ENCODE peak calls at places on chromosomes 13 and 19, in five cellular contexts. Y is tibial nerve, D is fibroblast of lung, H is IMR-90, N is colonic mucosa. O is an unnamed sample.

GRCh38 chr19:33332248-33332647 is 29.9 kb upstream of the CEBPA start:
- DNase-seq in Y (no peak), N (no peak), D (no peak), H (no peak), O (no peak)

GRCh38 chr19:7921302-7921954 is 1.3 kb downstream of the SNAPC2 start:
- DNase-seq in D (no peak), N (no peak), H (no peak), Y (no peak), O (no peak)

GRCh38 chr13:28576037-28576436 is 81.1 kb upstream of the FLT1 start:
- DNase-seq in N (no peak), H (no peak), D (no peak), Y (no peak), O (no peak)

GRCh38 chr13:107157272-107157671 is 589.3 kb upstream of the ARGLU1 start:
- DNase-seq in N (no peak), Y (no peak), H (peak; percentile 1), D (peak; percentile 54), O (peak; percentile 46)

GRCh38 chr13:98033277-98034247 is 80.1 kb downstream of the IPO5 start:
- DNase-seq in H (peak; percentile 44), D (peak; percentile 61), Y (no peak), N (no peak), O (peak; percentile 66)

GRCh38 chr13:114111577-114111976 is 20.8 kb downstream of the RASA3 start:
- DNase-seq in N (no peak), Y (peak; percentile 8), D (peak; percentile 91), H (peak; percentile 97), O (peak; percentile 58)

GRCh38 chr13:32881074-32881791 is 135.0 kb upstream of the KL start:
- DNase-seq in H (peak; percentile 82), D (peak; percentile 77), Y (no peak), N (no peak), O (peak; percentile 88)

GRCh38 chr13:29948246-29948645 is 97.8 kb upstream of the UBL3 start:
- DNase-seq in H (peak; percentile 87), D (peak; percentile 11), N (no peak), Y (no peak), O (peak; percentile 12)

GRCh38 chr19:19026299-19026971 is 6.9 kb downstream of the SUGP2 start:
- DNase-seq in Y (no peak), D (no peak), H (no peak), N (no peak), O (peak; percentile 33)

GRCh38 chr19:45578861-45579260 is 5.7 kb downstream of the OPA3 start:
- DNase-seq in H (no peak), Y (no peak), D (no peak), N (no peak), O (no peak)

GRCh38 chr19:1936430-1936829 is 4.5 kb upstream of the CSNK1G2 start:
- DNase-seq in Y (no peak), D (no peak), H (no peak), N (no peak), O (no peak)

GRCh38 chr13:40682449-40683240 is 16.2 kb upstream of the FOXO1 start:
- DNase-seq in N (no peak), Y (no peak), D (peak; percentile 62), H (peak; percentile 35), O (peak; percentile 49)

GRCh38 chr19:55493650-55494171 is 5.5 kb downstream of the SSC5D start:
- DNase-seq in Y (no peak), D (no peak), N (no peak), H (no peak), O (peak; percentile 79)

GRCh38 chr19:9883231-9883758 is 48.2 kb downstream of the PIN1 start:
- DNase-seq in N (no peak), D (no peak), H (no peak), Y (no peak), O (no peak)

GRCh38 chr19:34135033-34135370 is 37.3 kb upstream of the LSM14A start:
- DNase-seq in H (no peak), Y (no peak), N (no peak), D (no peak), O (no peak)

GRCh38 chr13:114101325-114101821 is 31.1 kb downstream of the RASA3 start:
- DNase-seq in D (peak; percentile 39), H (no peak), Y (peak; percentile 19), N (no peak), O (no peak)

GRCh38 chr13:93249259-93249917 is 22.8 kb downstream of the GPC6 start:
- DNase-seq in D (peak; percentile 91), N (no peak), H (peak; percentile 95), Y (no peak), O (peak; percentile 93)

GRCh38 chr19:5818594-5818993 is 13.7 kb downstream of the NRTN start:
- DNase-seq in Y (no peak), D (no peak), N (no peak), H (no peak), O (no peak)

GRCh38 chr19:10998045-10998533 is 37.3 kb downstream of the SMARCA4 start:
- DNase-seq in D (peak; percentile 55), H (peak; percentile 29), Y (peak; percentile 19), N (peak; percentile 40), O (peak; percentile 81)

GRCh38 chr13:108679989-108680388 is 50.6 kb downstream of the MYO16 start:
- DNase-seq in Y (no peak), N (no peak), H (no peak), D (no peak), O (no peak)

GRCh38 chr13:40115456-40115855 is 460.0 kb downstream of the COG6 start:
- DNase-seq in D (no peak), N (no peak), Y (no peak), H (no peak), O (no peak)

GRCh38 chr13:73110814-73111213 is 52.0 kb downstream of the KLF5 start:
- DNase-seq in Y (no peak), D (no peak), H (no peak), N (no peak), O (no peak)

GRCh38 chr13:114261328-114261965 is 20.0 kb upstream of the UPF3A start:
- DNase-seq in D (no peak), H (no peak), Y (no peak), N (no peak), O (no peak)

GRCh38 chr13:112738606-112739005 is 48.8 kb downstream of the ATP11A start:
- DNase-seq in H (no peak), N (no peak), D (no peak), Y (no peak), O (no peak)

GRCh38 chr19:18479964-18480723 is 41.7 kb downstream of the ELL start:
- DNase-seq in H (peak; percentile 64), N (peak; percentile 49), D (peak; percentile 62), Y (peak; percentile 72), O (peak; percentile 71)

GRCh38 chr19:6273701-6274601 is 5.8 kb downstream of the MLLT1 start:
- DNase-seq in N (peak; percentile 60), H (peak; percentile 88), Y (peak; percentile 75), D (peak; percentile 91), O (peak; percentile 96)

DNA sequence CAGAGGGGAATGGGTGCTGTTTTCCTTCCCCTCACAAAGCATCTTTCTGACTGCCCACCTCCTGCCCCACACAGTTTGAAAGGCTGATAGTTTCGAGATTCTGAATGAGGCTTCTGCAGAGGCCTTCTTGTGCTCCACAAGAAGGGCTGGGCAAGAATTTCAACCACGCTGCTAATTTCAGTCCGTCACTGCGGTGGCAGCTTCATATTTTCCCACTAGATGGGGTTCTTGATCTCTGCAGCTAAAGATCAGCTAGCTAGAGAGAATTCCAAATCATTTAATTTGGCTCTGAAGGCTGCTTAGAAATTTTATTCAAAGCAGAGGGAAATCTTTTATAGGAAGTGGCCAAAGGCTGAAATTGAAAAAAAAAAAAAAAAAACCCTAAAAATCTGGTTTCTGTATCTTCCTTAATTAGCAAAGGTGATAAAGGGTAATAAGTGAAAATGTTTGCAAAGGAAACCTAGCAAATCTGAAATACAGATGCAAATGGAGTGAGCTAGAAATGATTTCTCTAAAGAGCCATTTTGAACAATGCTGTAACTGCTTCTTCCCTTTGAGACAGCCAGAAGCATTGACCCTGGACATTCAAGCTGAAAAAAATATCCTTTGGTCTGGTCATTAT is 38.0 kb upstream of the C13orf42 start:
- DNase-seq in Y (no peak), D (peak; percentile 68), H (peak; percentile 45), N (no peak), O (peak; percentile 60)
- H3K4me3 ChIP-seq in Y (no peak overlapping the region), D (no peak overlapping the region), H (no peak overlapping the region), N (no peak overlapping the region), O (no peak overlapping the region)

DNA sequence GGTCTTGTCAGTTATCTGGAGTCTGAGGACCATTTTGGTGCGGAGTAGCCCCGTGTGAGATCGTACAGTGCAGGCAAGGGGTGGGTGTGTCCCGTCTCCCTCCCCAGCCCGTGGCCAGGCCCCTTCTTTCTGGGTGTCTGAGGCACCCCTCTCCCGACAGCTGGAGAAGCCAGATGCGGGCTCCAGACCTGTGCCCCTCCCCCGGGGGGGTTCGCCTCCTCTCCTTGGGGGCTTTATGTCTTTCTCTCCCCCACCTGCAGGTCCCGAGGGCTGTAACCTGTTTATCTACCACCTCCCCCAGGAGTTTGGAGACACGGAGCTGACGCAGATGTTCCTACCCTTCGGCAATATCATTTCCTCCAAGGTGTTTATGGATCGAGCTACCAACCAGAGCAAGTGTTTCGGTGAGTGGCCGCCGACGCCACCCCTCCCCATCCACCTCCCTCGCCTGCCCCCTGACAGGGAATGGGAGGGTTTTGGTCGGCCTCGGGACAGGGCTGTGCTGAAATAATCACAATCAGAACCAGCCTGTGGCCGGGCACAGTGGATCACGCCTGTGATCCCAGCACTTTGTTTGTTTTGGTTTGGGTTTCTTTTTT is 65.6 kb downstream of the CELF5 start:
- DNase-seq in Y (no peak), H (no peak), D (no peak), N (no peak), O (no peak)
- H3K4me3 ChIP-seq in Y (no peak overlapping the region), H (no peak overlapping the region), D (no peak overlapping the region), N (no peak overlapping the region), O (no peak overlapping the region)

GRCh38 chr19:53094749-53095575 is 8.3 kb downstream of the ZNF160 start:
- DNase-seq in N (no peak), Y (no peak), D (no peak), H (no peak), O (no peak)
- H3K4me3 ChIP-seq in N (no peak overlapping the region), Y (no peak overlapping the region), D (no peak overlapping the region), H (no peak overlapping the region), O (no peak overlapping the region)

GRCh38 chr19:42313096-42313839 is at the start of gene TMEM145:
- DNase-seq in H (peak; percentile 52), N (no peak), D (peak; percentile 36), Y (no peak), O (peak; percentile 30)

GRCh38 chr19:42315024-42315423 is 1.9 kb downstream of the TMEM145 start:
- DNase-seq in H (no peak), D (no peak), Y (no peak), N (no peak), O (no peak)

GRCh38 chr19:42313840-42314755 is 989 bp downstream of the TMEM145 start:
- DNase-seq in N (no peak), D (no peak), H (no peak), Y (no peak), O (no peak)

GRCh38 chr19:42317535-42317934 is 4.4 kb downstream of the TMEM145 start:
- DNase-seq in D (no peak), H (no peak), Y (no peak), N (no peak), O (no peak)

GRCh38 chr19:42316223-42317211 is 3.4 kb downstream of the TMEM145 start:
- DNase-seq in Y (no peak), D (peak; percentile 21), N (no peak), H (peak; percentile 21), O (peak; percentile 35)
- H3K4me3 ChIP-seq in Y (no peak overlapping the region), D (no peak overlapping the region), N (no peak overlapping the region), H (no peak overlapping the region), O (no peak overlapping the region)

GRCh38 chr13:50766043-50766442 is 77.4 kb downstream of the DLEU7 start:
- DNase-seq in Y (no peak), H (no peak), N (no peak), D (peak; percentile 23), O (peak; percentile 68)
- H3K4me3 ChIP-seq in Y (no peak overlapping the region), H (no peak overlapping the region), N (no peak overlapping the region), D (no peak overlapping the region), O (no peak overlapping the region)